ENCODE peak calls at places on chromosomes 4 and X, in ten cellular contexts. N, C, U, Y, F, K, E, I, H and D are unnamed samples.

GRCh38 chr4:4694296-4694772 is 152.5 kb upstream of the STX18 start:
- DNase-seq in Y (peak; percentile 70), F (peak; percentile 30), H (no peak), C (no peak), K (no peak), U (no peak), I (peak; percentile 70), E (peak; percentile 33), N (no peak), D (no peak)

GRCh38 chrX:86171366-86171765 is 23.1 kb downstream of the DACH2 start:
- DNase-seq in N (no peak), Y (peak; percentile 39), K (no peak), C (no peak), F (no peak), I (no peak), U (no peak), H (no peak), E (peak; percentile 78), D (no peak)

GRCh38 chr4:110878992-110879391 is 256.1 kb upstream of the PITX2 start:
- DNase-seq in N (no peak), F (no peak), H (no peak), I (no peak), U (no peak), C (no peak), K (no peak), E (no peak), Y (no peak), D (no peak)

GRCh38 chr4:120683902-120684540 is 238.5 kb downstream of the PRDM5 start:
- DNase-seq in C (no peak), K (no peak), F (no peak), E (no peak), Y (no peak), N (no peak), H (no peak), U (no peak), I (no peak), D (no peak)

GRCh38 chr4:2795558-2796260 is 2.8 kb downstream of the SH3BP2 start:
- DNase-seq in C (no peak), Y (peak; percentile 10), K (peak; percentile 43), E (no peak), F (no peak), U (no peak), H (no peak), I (no peak), N (no peak), D (no peak)

GRCh38 chr4:91198951-91199350 is 1071.8 kb downstream of the CCSER1 start:
- DNase-seq in F (no peak), E (peak; percentile 20), N (no peak), Y (no peak), C (no peak), I (no peak), U (no peak), K (no peak), H (no peak), D (no peak)

GRCh38 chr4:5959221-5959982 is 58.8 kb downstream of the C4orf50 start:
- DNase-seq in C (no peak), E (no peak), N (no peak), U (no peak), I (no peak), Y (no peak), F (no peak), H (no peak), K (no peak), D (no peak)

GRCh38 chrX:80014141-80014940 is at the start of gene TBX22:
- DNase-seq in K (no peak), F (no peak), U (no peak), E (no peak), H (no peak), I (no peak), Y (no peak), N (no peak), C (peak; percentile 13), D (no peak)

GRCh38 chr4:48963042-48963679 is 22.9 kb upstream of the CWH43 start:
- DNase-seq in Y (peak; percentile 91), C (peak; percentile 40), K (peak; percentile 46), E (peak; percentile 95), H (peak; percentile 60), N (peak; percentile 68), F (peak; percentile 80), U (peak; percentile 77), I (peak; percentile 49), D (no peak)

GRCh38 chrX:103343105-103343504 is 13.1 kb downstream of the TCEAL7 start:
- DNase-seq in I (no peak), Y (peak; percentile 61), F (peak; percentile 35), N (no peak), U (peak; percentile 43), H (no peak), C (no peak), K (no peak), E (peak; percentile 69), D (no peak)

GRCh38 chr4:139465922-139466321 is 12.0 kb downstream of the RAB33B start:
- DNase-seq in E (no peak), F (no peak), H (no peak), Y (no peak), K (no peak), I (no peak), U (no peak), C (no peak), N (no peak), D (no peak)

GRCh38 chr4:165684177-165684870 is 188.7 kb upstream of the TLL1 start:
- DNase-seq in U (no peak), E (peak; percentile 57), I (no peak), N (no peak), F (no peak), K (no peak), Y (no peak), C (no peak), H (no peak), D (no peak)

GRCh38 chr4:75584067-75584466 is 28.2 kb downstream of the ODAPH start:
- DNase-seq in H (peak; percentile 4), K (no peak), Y (no peak), U (no peak), F (no peak), I (no peak), E (peak; percentile 26), C (no peak), N (no peak), D (no peak)

GRCh38 chrX:18490816-18491215 is 65.4 kb downstream of the CDKL5 start:
- DNase-seq in N (no peak), C (no peak), F (no peak), I (no peak), Y (no peak), K (no peak), U (no peak), E (peak; percentile 10), H (no peak), D (no peak)

GRCh38 chr4:124703154-124703553 is 9.4 kb downstream of the ANKRD50 start:
- DNase-seq in F (no peak), Y (no peak), H (no peak), K (no peak), U (no peak), N (no peak), C (no peak), I (no peak), E (no peak), D (no peak)

GRCh38 chr4:41714601-41715000 is 33.9 kb downstream of the PHOX2B start:
- DNase-seq in E (no peak), K (no peak), C (no peak), I (no peak), U (no peak), Y (no peak), N (no peak), F (no peak), H (no peak), D (no peak)

GRCh38 chr4:41661447-41662076 is 87.0 kb downstream of the PHOX2B start:
- DNase-seq in C (peak; percentile 47), Y (peak; percentile 73), I (peak; percentile 59), U (peak; percentile 13), H (no peak), F (peak; percentile 56), E (peak; percentile 77), K (peak; percentile 58), N (no peak), D (no peak)

GRCh38 chrX:134529481-134529880 is 69.5 kb downstream of the HPRT1 start:
- DNase-seq in H (no peak), U (no peak), F (no peak), Y (no peak), N (no peak), C (no peak), E (no peak), I (no peak), K (no peak), D (peak; percentile 75)

GRCh38 chrX:125262836-125263235 is 56.8 kb upstream of the TEX13C start:
- DNase-seq in K (no peak), C (no peak), Y (no peak), I (no peak), H (no peak), E (no peak), N (no peak), F (no peak), U (no peak), D (no peak)
- H3K4me3 ChIP-seq in K (no peak overlapping the region), C (no peak overlapping the region), Y (no peak overlapping the region), I (no peak overlapping the region), H (no peak overlapping the region), E (no peak overlapping the region), N (no peak overlapping the region), F (no peak overlapping the region), U (no peak overlapping the region), D (no peak overlapping the region)

DNA sequence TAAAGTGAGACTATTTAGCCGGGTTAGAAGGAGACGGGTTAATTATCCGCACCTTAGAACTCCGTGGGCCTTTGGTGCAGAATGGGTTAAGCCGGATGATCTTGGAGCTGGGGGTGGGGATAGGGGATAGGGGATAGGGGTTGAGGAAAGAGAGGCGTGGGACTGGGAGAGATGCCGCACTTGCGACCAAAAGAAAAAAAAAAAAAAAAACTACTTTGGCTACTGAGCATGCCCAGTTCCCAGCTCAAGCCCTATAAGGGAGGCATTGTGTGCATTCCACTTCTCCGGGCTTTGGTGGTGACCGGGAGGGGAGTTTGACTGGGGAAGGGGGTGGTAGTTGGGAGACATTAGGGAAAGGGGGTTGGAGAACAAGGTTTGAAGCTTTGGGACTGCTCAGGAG is at the start of gene SLITRK4:
- DNase-seq in I (no peak), U (no peak), C (peak; percentile 24), Y (peak; percentile 40), N (no peak), K (peak; percentile 14), H (no peak), E (no peak), F (no peak), D (no peak)
- H3K4me3 ChIP-seq in I (peak within 1 kb of the TSS; percentile 30), U (no peak within 1 kb of the TSS), C (peak within 1 kb of the TSS; percentile 42), Y (peak within 1 kb of the TSS; percentile 29), N (no peak within 1 kb of the TSS), K (no peak within 1 kb of the TSS), H (peak within 1 kb of the TSS; percentile 42), E (no peak within 1 kb of the TSS), F (peak within 1 kb of the TSS; percentile 46), D (peak within 1 kb of the TSS; percentile 33)

GRCh38 chrX:19991350-19991718 is 473 bp upstream of the BCLAF3 start:
- DNase-seq in F (no peak), N (peak; percentile 1), C (no peak), U (no peak), Y (no peak), E (no peak), I (no peak), H (no peak), K (no peak), D (no peak)
- H3K4me3 ChIP-seq in F (peak overlapping the region; percentile 84), N (peak overlapping the region; percentile 28), C (peak overlapping the region; percentile 48), U (peak overlapping the region; percentile 51), Y (no peak overlapping the region), E (peak overlapping the region; percentile 48), I (peak overlapping the region; percentile 73), H (peak overlapping the region; percentile 35), K (no peak overlapping the region), D (peak overlapping the region; percentile 75)

DNA sequence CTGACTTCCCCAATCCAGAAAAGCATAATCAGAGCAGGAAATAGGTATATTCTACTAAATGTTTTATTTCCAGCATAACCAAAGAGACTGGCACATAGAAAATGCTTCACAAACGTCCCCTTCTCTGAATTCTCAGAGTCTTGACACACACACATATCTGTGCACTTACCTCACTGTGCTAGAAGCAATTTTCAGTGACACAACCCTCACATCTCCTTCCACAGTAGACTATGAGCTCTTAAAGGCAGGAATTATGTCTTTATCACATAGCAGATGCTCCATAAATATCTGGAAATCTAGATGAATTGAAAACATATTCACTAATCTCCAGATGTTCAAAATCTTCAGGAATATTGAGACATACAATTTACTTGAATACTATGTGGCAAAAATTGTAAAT is 5.9 kb downstream of the SOWAHB start:
- DNase-seq in N (no peak), K (no peak), C (no peak), Y (no peak), I (no peak), F (no peak), U (no peak), H (no peak), E (no peak), D (no peak)
- H3K4me3 ChIP-seq in N (no peak overlapping the region), K (no peak overlapping the region), C (no peak overlapping the region), Y (no peak overlapping the region), I (no peak overlapping the region), F (no peak overlapping the region), U (no peak overlapping the region), H (no peak overlapping the region), E (no peak overlapping the region), D (no peak overlapping the region)